ENCODE peak calls at places on chromosomes 11 and 22, in eight cellular contexts. One of them, this sample, is unnamed.

GRCh38 chr22:46149493-46149997 is 781 bp upstream of the PPARA start:
- DNase-seq in effector memory CD4-positive, alpha-beta T cell: peak; percentile 21
- DNase-seq in A549: no peak
- DNase-seq in neural progenitor cell: peak; percentile 78
- DNase-seq in PC-3: no peak
- DNase-seq in tibial nerve: peak; percentile 57
- DNase-seq in tibial artery: peak; percentile 51
- DNase-seq in naive thymus-derived CD4-positive, alpha-beta T cell: peak; percentile 37
- DNase-seq in this sample: no peak

GRCh38 chr11:72336163-72336562 is 92.2 kb upstream of the PHOX2A start:
- DNase-seq in effector memory CD4-positive, alpha-beta T cell: no peak
- DNase-seq in A549: no peak
- DNase-seq in neural progenitor cell: no peak
- DNase-seq in PC-3: no peak
- DNase-seq in tibial nerve: no peak
- DNase-seq in tibial artery: no peak
- DNase-seq in naive thymus-derived CD4-positive, alpha-beta T cell: no peak
- DNase-seq in this sample: no peak

GRCh38 chr22:29207231-29207550 is 1.5 kb downstream of the EMID1 start:
- DNase-seq in effector memory CD4-positive, alpha-beta T cell: no peak
- DNase-seq in A549: no peak
- DNase-seq in neural progenitor cell: no peak
- DNase-seq in PC-3: no peak
- DNase-seq in tibial nerve: no peak
- DNase-seq in tibial artery: no peak
- DNase-seq in naive thymus-derived CD4-positive, alpha-beta T cell: no peak
- DNase-seq in this sample: no peak

GRCh38 chr11:13143486-13144297 is 133.9 kb upstream of the BMAL1 start:
- DNase-seq in effector memory CD4-positive, alpha-beta T cell: no peak
- DNase-seq in A549: no peak
- DNase-seq in neural progenitor cell: no peak
- DNase-seq in PC-3: peak; percentile 66
- DNase-seq in tibial nerve: no peak
- DNase-seq in tibial artery: no peak
- DNase-seq in naive thymus-derived CD4-positive, alpha-beta T cell: no peak
- DNase-seq in this sample: no peak

GRCh38 chr11:57397394-57397990 is 7.0 kb upstream of the PRG2 start:
- DNase-seq in effector memory CD4-positive, alpha-beta T cell: no peak
- DNase-seq in A549: no peak
- DNase-seq in neural progenitor cell: no peak
- DNase-seq in PC-3: no peak
- DNase-seq in tibial nerve: no peak
- DNase-seq in tibial artery: no peak
- DNase-seq in naive thymus-derived CD4-positive, alpha-beta T cell: no peak
- DNase-seq in this sample: no peak

GRCh38 chr22:21961127-21961867 is 8.6 kb upstream of the PPM1F start:
- DNase-seq in effector memory CD4-positive, alpha-beta T cell: no peak
- DNase-seq in A549: no peak
- DNase-seq in neural progenitor cell: no peak
- DNase-seq in PC-3: no peak
- DNase-seq in tibial nerve: no peak
- DNase-seq in tibial artery: no peak
- DNase-seq in naive thymus-derived CD4-positive, alpha-beta T cell: no peak
- DNase-seq in this sample: no peak

GRCh38 chr11:3137486-3138177 is 27.5 kb downstream of the OSBPL5 start:
- DNase-seq in effector memory CD4-positive, alpha-beta T cell: no peak
- DNase-seq in A549: no peak
- DNase-seq in neural progenitor cell: no peak
- DNase-seq in PC-3: no peak
- DNase-seq in tibial nerve: no peak
- DNase-seq in tibial artery: no peak
- DNase-seq in naive thymus-derived CD4-positive, alpha-beta T cell: no peak
- DNase-seq in this sample: no peak

GRCh38 chr11:29293825-29294224 is 723.0 kb downstream of the KCNA4 start:
- DNase-seq in effector memory CD4-positive, alpha-beta T cell: no peak
- DNase-seq in A549: peak; percentile 12
- DNase-seq in neural progenitor cell: no peak
- DNase-seq in PC-3: peak; percentile 84
- DNase-seq in tibial nerve: no peak
- DNase-seq in tibial artery: no peak
- DNase-seq in naive thymus-derived CD4-positive, alpha-beta T cell: no peak
- DNase-seq in this sample: no peak

GRCh38 chr11:73308003-73308962 is at the start of gene ARHGEF17:
- DNase-seq in effector memory CD4-positive, alpha-beta T cell: peak; percentile 14
- DNase-seq in A549: peak; percentile 71
- DNase-seq in neural progenitor cell: peak; percentile 93
- DNase-seq in PC-3: peak; percentile 69
- DNase-seq in tibial nerve: peak; percentile 49
- DNase-seq in tibial artery: peak; percentile 76
- DNase-seq in naive thymus-derived CD4-positive, alpha-beta T cell: no peak
- DNase-seq in this sample: peak; percentile 78

GRCh38 chr11:66100272-66101037 is 30.4 kb downstream of the PACS1 start:
- DNase-seq in effector memory CD4-positive, alpha-beta T cell: peak; percentile 36
- DNase-seq in A549: peak; percentile 36
- DNase-seq in neural progenitor cell: no peak
- DNase-seq in PC-3: no peak
- DNase-seq in tibial nerve: peak; percentile 41
- DNase-seq in tibial artery: peak; percentile 65
- DNase-seq in naive thymus-derived CD4-positive, alpha-beta T cell: peak; percentile 82
- DNase-seq in this sample: peak; percentile 76

GRCh38 chr11:23797624-23798419 is 699.0 kb upstream of the LUZP2 start:
- DNase-seq in effector memory CD4-positive, alpha-beta T cell: no peak
- DNase-seq in A549: no peak
- DNase-seq in neural progenitor cell: no peak
- DNase-seq in PC-3: peak; percentile 13
- DNase-seq in tibial nerve: no peak
- DNase-seq in tibial artery: no peak
- DNase-seq in naive thymus-derived CD4-positive, alpha-beta T cell: no peak
- DNase-seq in this sample: no peak

GRCh38 chr22:24429411-24430365 is 2.3 kb downstream of the ADORA2A start:
- DNase-seq in effector memory CD4-positive, alpha-beta T cell: peak; percentile 20
- DNase-seq in A549: no peak
- DNase-seq in neural progenitor cell: no peak
- DNase-seq in PC-3: peak; percentile 36
- DNase-seq in tibial nerve: no peak
- DNase-seq in tibial artery: peak; percentile 10
- DNase-seq in naive thymus-derived CD4-positive, alpha-beta T cell: peak; percentile 53
- DNase-seq in this sample: no peak

GRCh38 chr11:65563606-65564005 is 5.4 kb upstream of the LTBP3 start:
- DNase-seq in effector memory CD4-positive, alpha-beta T cell: no peak
- DNase-seq in A549: no peak
- DNase-seq in neural progenitor cell: no peak
- DNase-seq in PC-3: no peak
- DNase-seq in tibial nerve: no peak
- DNase-seq in tibial artery: no peak
- DNase-seq in naive thymus-derived CD4-positive, alpha-beta T cell: no peak
- DNase-seq in this sample: no peak

GRCh38 chr11:101357771-101358170 is 226.0 kb downstream of the TRPC6 start:
- DNase-seq in effector memory CD4-positive, alpha-beta T cell: no peak
- DNase-seq in A549: no peak
- DNase-seq in neural progenitor cell: no peak
- DNase-seq in PC-3: no peak
- DNase-seq in tibial nerve: no peak
- DNase-seq in tibial artery: no peak
- DNase-seq in naive thymus-derived CD4-positive, alpha-beta T cell: no peak
- DNase-seq in this sample: no peak

GRCh38 chr11:74493816-74494630 is 499 bp upstream of the LIPT2 start:
- DNase-seq in effector memory CD4-positive, alpha-beta T cell: no peak
- DNase-seq in A549: no peak
- DNase-seq in neural progenitor cell: no peak
- DNase-seq in PC-3: peak; percentile 80
- DNase-seq in tibial nerve: peak; percentile 43
- DNase-seq in tibial artery: no peak
- DNase-seq in naive thymus-derived CD4-positive, alpha-beta T cell: no peak
- DNase-seq in this sample: no peak

GRCh38 chr22:30361916-30362631 is 5.3 kb downstream of the CCDC157 start:
- DNase-seq in effector memory CD4-positive, alpha-beta T cell: no peak
- DNase-seq in A549: no peak
- DNase-seq in neural progenitor cell: no peak
- DNase-seq in PC-3: no peak
- DNase-seq in tibial nerve: no peak
- DNase-seq in tibial artery: no peak
- DNase-seq in naive thymus-derived CD4-positive, alpha-beta T cell: no peak
- DNase-seq in this sample: no peak

GRCh38 chr22:48559647-48560388 is 1267.9 kb downstream of the BRD1 start:
- DNase-seq in effector memory CD4-positive, alpha-beta T cell: no peak
- DNase-seq in A549: no peak
- DNase-seq in neural progenitor cell: no peak
- DNase-seq in PC-3: no peak
- DNase-seq in tibial nerve: no peak
- DNase-seq in tibial artery: no peak
- DNase-seq in naive thymus-derived CD4-positive, alpha-beta T cell: no peak
- DNase-seq in this sample: no peak

GRCh38 chr11:87425391-87425790 is 387.7 kb downstream of the TMEM135 start:
- DNase-seq in effector memory CD4-positive, alpha-beta T cell: no peak
- DNase-seq in A549: no peak
- DNase-seq in neural progenitor cell: no peak
- DNase-seq in PC-3: peak; percentile 50
- DNase-seq in tibial nerve: no peak
- DNase-seq in tibial artery: no peak
- DNase-seq in naive thymus-derived CD4-positive, alpha-beta T cell: no peak
- DNase-seq in this sample: no peak

DNA sequence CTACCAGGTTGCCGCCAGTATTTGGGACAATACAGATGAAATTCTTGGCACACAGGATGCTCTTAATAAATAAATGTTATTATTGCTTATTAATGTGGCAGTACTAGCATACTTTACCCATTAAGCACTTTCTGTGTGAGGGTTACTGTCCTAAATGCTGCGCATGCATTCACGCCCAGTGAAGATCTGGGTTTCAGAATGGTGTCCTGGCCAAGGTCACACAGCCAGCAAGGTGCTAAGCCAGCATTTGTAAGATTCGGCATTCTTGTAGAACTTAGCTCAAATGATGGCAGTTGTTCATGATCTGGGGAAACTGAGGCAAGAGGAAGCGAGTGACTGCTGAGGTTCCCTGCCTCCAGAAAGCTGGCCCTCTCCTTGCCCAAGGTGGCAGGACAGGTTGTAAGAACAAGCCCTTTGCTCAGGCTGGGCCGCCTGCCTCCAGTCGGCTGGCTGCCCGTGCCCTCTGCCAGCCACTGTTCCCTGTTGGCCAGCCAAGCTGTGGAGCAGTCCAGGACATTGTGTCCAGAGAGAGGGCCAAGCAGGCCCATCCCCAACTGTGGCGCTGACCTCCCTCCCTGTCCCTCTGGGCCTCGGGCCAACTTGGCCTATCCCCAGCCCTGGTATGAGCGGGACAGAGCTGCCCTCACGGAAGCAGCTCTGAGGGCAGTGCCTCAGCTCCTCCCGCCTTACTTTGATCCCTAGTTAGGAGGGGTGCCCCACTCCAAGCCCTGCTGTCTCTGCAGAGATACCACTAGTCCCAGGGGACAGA is 28.8 kb downstream of the TOB2 start:
- DNase-seq in effector memory CD4-positive, alpha-beta T cell: no peak
- DNase-seq in A549: no peak
- DNase-seq in neural progenitor cell: no peak
- DNase-seq in PC-3: no peak
- DNase-seq in tibial nerve: peak; percentile 67
- DNase-seq in tibial artery: peak; percentile 94
- DNase-seq in naive thymus-derived CD4-positive, alpha-beta T cell: no peak
- DNase-seq in this sample: peak; percentile 96
- H3K9me3 ChIP-seq in effector memory CD4-positive, alpha-beta T cell: no peaks in the 10 kb centered on the region
- H3K9me3 ChIP-seq in A549: no peaks in the 10 kb centered on the region
- H3K9me3 ChIP-seq in neural progenitor cell: no peaks in the 10 kb centered on the region
- H3K9me3 ChIP-seq in PC-3: no peaks in the 10 kb centered on the region
- H3K9me3 ChIP-seq in tibial nerve: no peaks in the 10 kb centered on the region
- H3K9me3 ChIP-seq in tibial artery: no peaks in the 10 kb centered on the region
- H3K9me3 ChIP-seq in naive thymus-derived CD4-positive, alpha-beta T cell: no peaks in the 10 kb centered on the region
- H3K9me3 ChIP-seq in this sample: no peaks in the 10 kb centered on the region

GRCh38 chr11:124872280-124872679 is 7.0 kb downstream of the ROBO3 start:
- DNase-seq in effector memory CD4-positive, alpha-beta T cell: no peak
- DNase-seq in A549: no peak
- DNase-seq in neural progenitor cell: no peak
- DNase-seq in PC-3: no peak
- DNase-seq in tibial nerve: no peak
- DNase-seq in tibial artery: no peak
- DNase-seq in naive thymus-derived CD4-positive, alpha-beta T cell: no peak
- DNase-seq in this sample: no peak
- H3K4me3 ChIP-seq in effector memory CD4-positive, alpha-beta T cell: no peak overlapping the region
- H3K4me3 ChIP-seq in A549: no peak overlapping the region
- H3K4me3 ChIP-seq in neural progenitor cell: no peak overlapping the region
- H3K4me3 ChIP-seq in PC-3: no peak overlapping the region
- H3K4me3 ChIP-seq in tibial nerve: no peak overlapping the region
- H3K4me3 ChIP-seq in tibial artery: no peak overlapping the region
- H3K4me3 ChIP-seq in naive thymus-derived CD4-positive, alpha-beta T cell: no peak overlapping the region
- H3K4me3 ChIP-seq in this sample: no peak overlapping the region

DNA sequence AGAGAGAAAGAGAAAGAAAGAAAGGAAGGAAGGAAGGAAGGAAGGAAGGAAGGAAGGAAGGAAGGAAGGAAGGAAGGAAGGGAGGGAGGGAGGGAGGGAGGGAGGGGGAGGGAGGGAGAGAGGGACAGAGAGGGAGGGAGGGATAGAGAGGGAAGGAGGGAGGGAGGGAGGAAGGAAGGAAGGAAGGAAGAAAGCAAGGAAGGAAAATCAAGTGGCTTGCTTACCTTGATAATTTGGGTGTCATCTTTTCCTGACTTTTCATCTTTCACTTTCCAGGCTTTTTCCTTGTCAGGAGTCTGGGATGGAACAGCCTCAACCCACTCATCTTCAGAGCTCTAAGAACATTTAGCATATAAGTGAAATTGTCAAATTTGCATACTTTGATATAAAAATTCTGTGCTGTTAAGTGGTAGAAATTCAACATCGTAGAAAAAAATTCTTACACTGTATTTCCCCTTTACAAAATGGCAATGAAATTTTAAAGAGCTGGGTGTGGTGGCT is 14.9 kb downstream of the CWF19L2 start:
- DNase-seq in effector memory CD4-positive, alpha-beta T cell: no peak
- DNase-seq in A549: no peak
- DNase-seq in neural progenitor cell: no peak
- DNase-seq in PC-3: no peak
- DNase-seq in tibial nerve: no peak
- DNase-seq in tibial artery: no peak
- DNase-seq in naive thymus-derived CD4-positive, alpha-beta T cell: no peak
- DNase-seq in this sample: no peak
- H3K9me3 ChIP-seq in effector memory CD4-positive, alpha-beta T cell: no peaks in the 10 kb centered on the region
- H3K9me3 ChIP-seq in A549: no peaks in the 10 kb centered on the region
- H3K9me3 ChIP-seq in neural progenitor cell: no peaks in the 10 kb centered on the region
- H3K9me3 ChIP-seq in PC-3: no peaks in the 10 kb centered on the region
- H3K9me3 ChIP-seq in tibial nerve: no peaks in the 10 kb centered on the region
- H3K9me3 ChIP-seq in tibial artery: no peaks in the 10 kb centered on the region
- H3K9me3 ChIP-seq in naive thymus-derived CD4-positive, alpha-beta T cell: no peaks in the 10 kb centered on the region
- H3K9me3 ChIP-seq in this sample: no peaks in the 10 kb centered on the region

GRCh38 chr11:64036081-64037026 is 623 bp downstream of the FLRT1 start:
- DNase-seq in effector memory CD4-positive, alpha-beta T cell: no peak
- DNase-seq in A549: no peak
- DNase-seq in neural progenitor cell: peak; percentile 52
- DNase-seq in PC-3: peak; percentile 59
- DNase-seq in tibial nerve: no peak
- DNase-seq in tibial artery: no peak
- DNase-seq in naive thymus-derived CD4-positive, alpha-beta T cell: no peak
- DNase-seq in this sample: no peak
- H3K4me3 ChIP-seq in effector memory CD4-positive, alpha-beta T cell: no peak overlapping the region
- H3K4me3 ChIP-seq in A549: peak overlapping the region; percentile 66
- H3K4me3 ChIP-seq in neural progenitor cell: peak overlapping the region; percentile 62
- H3K4me3 ChIP-seq in PC-3: peak overlapping the region; percentile 70
- H3K4me3 ChIP-seq in tibial nerve: peak overlapping the region; percentile 52
- H3K4me3 ChIP-seq in tibial artery: peak overlapping the region; percentile 36
- H3K4me3 ChIP-seq in naive thymus-derived CD4-positive, alpha-beta T cell: no peak overlapping the region
- H3K4me3 ChIP-seq in this sample: peak overlapping the region; percentile 49

GRCh38 chr22:38404419-38404818 is 50.6 kb downstream of the KCNJ4 start:
- DNase-seq in effector memory CD4-positive, alpha-beta T cell: no peak
- DNase-seq in A549: no peak
- DNase-seq in neural progenitor cell: no peak
- DNase-seq in PC-3: no peak
- DNase-seq in tibial nerve: no peak
- DNase-seq in tibial artery: no peak
- DNase-seq in naive thymus-derived CD4-positive, alpha-beta T cell: no peak
- DNase-seq in this sample: no peak
- H3K9me3 ChIP-seq in effector memory CD4-positive, alpha-beta T cell: no peaks in the 10 kb centered on the region
- H3K9me3 ChIP-seq in A549: no peaks in the 10 kb centered on the region
- H3K9me3 ChIP-seq in neural progenitor cell: no peaks in the 10 kb centered on the region
- H3K9me3 ChIP-seq in PC-3: no peaks in the 10 kb centered on the region
- H3K9me3 ChIP-seq in tibial nerve: no peaks in the 10 kb centered on the region
- H3K9me3 ChIP-seq in tibial artery: no peaks in the 10 kb centered on the region
- H3K9me3 ChIP-seq in naive thymus-derived CD4-positive, alpha-beta T cell: no peaks in the 10 kb centered on the region
- H3K9me3 ChIP-seq in this sample: no peaks in the 10 kb centered on the region